ENCODE peak calls at places on chromosome 21, in four cellular contexts. L, P, D and Z are unnamed samples.

GRCh38 chr21:45074818-45075605 is 632 bp downstream of the ADARB1 start:
- DNase-seq in P (no peak), L (no peak), D (no peak), Z (no peak)

GRCh38 chr21:15604424-15604823 is 125.4 kb upstream of the USP25 start:
- DNase-seq in L (no peak), P (no peak), D (peak; percentile 52), Z (peak; percentile 65)

GRCh38 chr21:15023782-15024181 is 41.0 kb downstream of the NRIP1 start:
- DNase-seq in L (no peak), D (no peak), P (no peak), Z (no peak)

GRCh38 chr21:39575778-39576177 is 37.0 kb upstream of the B3GALT5 start:
- DNase-seq in L (no peak), D (no peak), P (no peak), Z (no peak)

GRCh38 chr21:17045214-17045835 is 467.5 kb upstream of the CXADR start:
- DNase-seq in D (peak; percentile 1), L (no peak), P (no peak), Z (no peak)

GRCh38 chr21:45599146-45599581 is 44.4 kb upstream of the PCBP3 start:
- DNase-seq in D (no peak), L (no peak), P (no peak), Z (no peak)

GRCh38 chr21:38819719-38820147 is 14.0 kb downstream of the ETS2 start:
- DNase-seq in D (peak; percentile 60), P (no peak), L (no peak), Z (no peak)

GRCh38 chr21:14319805-14320204 is 63.1 kb downstream of the HSPA13 start:
- DNase-seq in L (no peak), D (no peak), P (no peak), Z (no peak)

GRCh38 chr21:38945536-38946245 is 140.0 kb downstream of the ETS2 start:
- DNase-seq in D (peak; percentile 75), P (no peak), L (no peak), Z (no peak)

GRCh38 chr21:39188521-39189139 is 5.4 kb upstream of the PSMG1 start:
- DNase-seq in L (no peak), D (no peak), P (no peak), Z (no peak)

GRCh38 chr21:45347712-45348477 is 57.1 kb upstream of the COL18A1 start:
- DNase-seq in P (no peak), D (no peak), L (no peak), Z (no peak)

GRCh38 chr21:25903599-25903998 is 168.8 kb downstream of the GABPA start:
- DNase-seq in D (no peak), P (no peak), L (no peak), Z (no peak)

GRCh38 chr21:38525454-38525853 is 27.2 kb upstream of the ERG start:
- DNase-seq in L (no peak), P (no peak), D (no peak), Z (no peak)

GRCh38 chr21:17532292-17532691 is 19.4 kb downstream of the CXADR start:
- DNase-seq in D (no peak), P (no peak), L (no peak), Z (no peak)

GRCh38 chr21:45391743-45392079 is 13.3 kb upstream of the COL18A1 start:
- DNase-seq in P (no peak), D (no peak), L (no peak), Z (no peak)

GRCh38 chr21:17785403-17785788 is 33.8 kb downstream of the C21orf91 start:
- DNase-seq in P (no peak), L (no peak), D (no peak), Z (no peak)

GRCh38 chr21:14737922-14738321 is 191.8 kb upstream of the SAMSN1 start:
- DNase-seq in P (no peak), D (peak; percentile 52), L (no peak), Z (peak; percentile 11)

GRCh38 chr21:39788383-39788782 is 43.4 kb downstream of the IGSF5 start:
- DNase-seq in P (no peak), L (peak; percentile 85), D (peak; percentile 23), Z (peak; percentile 7)

GRCh38 chr21:38506606-38507331 is 8.5 kb upstream of the ERG start:
- DNase-seq in D (no peak), L (no peak), P (no peak), Z (no peak)

GRCh38 chr21:38993561-38993960 is 187.8 kb downstream of the ETS2 start:
- DNase-seq in D (peak; percentile 93), L (peak; percentile 87), P (no peak), Z (peak; percentile 81)

GRCh38 chr21:38725196-38726157 is 80.3 kb upstream of the ETS2 start:
- DNase-seq in D (no peak), L (no peak), P (no peak), Z (no peak)

GRCh38 chr21:41766883-41767605 is at the start of gene RIPK4:
- DNase-seq in D (no peak), P (no peak), L (no peak), Z (no peak)
- H3K4me3 ChIP-seq in D (peak within 1 kb of the TSS; percentile 26), P (peak within 1 kb of the TSS; percentile 60), L (peak within 1 kb of the TSS; percentile 55), Z (peak within 1 kb of the TSS; percentile 46)

GRCh38 chr21:27423906-27424595 is 457.2 kb upstream of the ADAMTS5 start:
- DNase-seq in D (peak; percentile 67), L (no peak), P (no peak), Z (peak; percentile 39)
- H3K4me3 ChIP-seq in D (no peak overlapping the region), L (no peak overlapping the region), P (no peak overlapping the region), Z (no peak overlapping the region)

GRCh38 chr21:34553199-34553952 is 41.4 kb upstream of the KCNE1 start:
- DNase-seq in D (peak; percentile 48), P (no peak), L (no peak), Z (no peak)
- H3K4me3 ChIP-seq in D (peak overlapping the region; percentile 21), P (peak overlapping the region; percentile 14), L (no peak overlapping the region), Z (no peak overlapping the region)

GRCh38 chr21:34864370-34865209 is 184.5 kb downstream of the RUNX1 start:
- DNase-seq in P (no peak), L (no peak), D (no peak), Z (no peak)
- H3K4me3 ChIP-seq in P (no peak overlapping the region), L (no peak overlapping the region), D (no peak overlapping the region), Z (no peak overlapping the region)

DNA sequence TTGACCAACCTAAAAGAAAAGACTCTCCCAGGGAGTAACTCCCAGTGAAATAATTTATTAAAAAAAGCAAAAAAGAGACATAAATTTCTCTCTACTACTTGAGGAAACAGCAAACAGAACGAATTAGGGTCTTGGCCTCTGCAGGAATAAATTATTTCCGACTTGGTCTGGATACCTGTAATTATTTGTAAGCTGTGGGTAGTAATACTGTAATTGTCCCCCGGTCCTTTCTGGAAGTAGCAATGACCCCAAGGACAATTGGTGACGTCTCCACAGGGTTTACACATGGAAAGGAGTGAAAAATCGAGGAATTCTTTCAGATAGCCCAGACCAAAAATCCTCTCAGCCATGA is 3.7 kb upstream of the SIM2 start:
- DNase-seq in D (no peak), P (no peak), L (no peak), Z (no peak)
- H3K4me3 ChIP-seq in D (no peak overlapping the region), P (no peak overlapping the region), L (no peak overlapping the region), Z (no peak overlapping the region)

DNA sequence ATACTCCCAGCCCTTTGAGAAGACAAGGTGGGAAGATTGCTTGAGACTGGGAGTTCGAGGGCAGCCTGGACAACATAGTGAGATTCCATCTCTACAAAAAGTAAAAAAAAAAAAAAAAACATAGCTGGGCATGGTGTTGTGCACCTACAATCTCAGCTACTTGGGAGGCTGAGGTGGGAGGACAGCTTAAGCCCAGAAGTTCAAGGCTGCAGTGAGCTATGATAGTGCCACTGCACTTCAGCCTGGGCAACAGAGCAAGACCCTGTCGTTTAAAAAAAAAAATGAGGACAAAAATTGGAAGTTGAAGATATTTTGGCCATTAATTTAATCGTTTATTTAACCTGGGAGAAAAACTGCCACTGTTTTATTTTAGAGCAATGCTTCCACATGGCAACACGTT is 1.1 kb downstream of the URB1 start:
- DNase-seq in D (no peak), P (no peak), L (no peak), Z (no peak)
- H3K4me3 ChIP-seq in D (peak overlapping the region; percentile 96), P (peak overlapping the region; percentile 82), L (peak overlapping the region; percentile 81), Z (peak overlapping the region; percentile 98)

DNA sequence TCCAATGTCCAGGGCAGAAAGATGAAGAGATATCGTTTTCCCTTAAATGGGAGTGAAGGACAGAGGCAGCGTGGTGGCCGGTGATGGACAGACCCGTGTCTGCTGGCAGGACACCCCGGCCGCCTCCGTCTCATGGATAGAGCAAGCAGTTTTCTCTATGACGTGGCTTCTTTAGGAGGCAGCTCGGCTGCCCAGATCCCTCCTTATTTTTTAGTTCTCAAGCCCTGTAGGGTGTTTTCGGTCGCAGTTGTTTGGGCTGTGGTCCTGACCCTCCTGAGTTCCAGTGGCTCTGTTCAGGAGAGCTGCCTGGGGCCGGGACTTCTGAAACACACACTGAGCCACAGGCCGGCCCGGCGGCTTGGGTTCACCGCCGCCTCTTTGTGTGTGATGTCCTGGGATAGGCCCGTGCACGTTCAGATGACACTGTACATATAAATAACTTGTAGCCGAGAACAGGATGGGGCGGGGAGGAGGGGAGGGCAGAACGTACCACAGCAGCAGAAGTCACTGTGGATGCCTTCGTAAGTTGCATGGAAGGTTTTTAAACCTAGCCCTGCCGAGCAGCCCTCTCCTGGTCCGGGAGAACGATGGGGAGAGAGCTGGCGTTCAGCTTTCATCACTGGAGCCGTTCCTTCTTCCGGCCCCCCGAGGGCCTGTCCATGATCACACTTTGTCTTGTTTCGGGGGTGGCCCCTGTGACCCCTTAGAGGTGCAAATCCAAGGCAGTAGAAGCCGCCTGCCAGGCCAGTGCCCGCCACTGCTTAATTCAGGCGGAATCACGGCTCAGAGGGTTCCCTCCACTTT is 65.2 kb downstream of the SIK1 start:
- DNase-seq in L (peak; percentile 85), D (peak; percentile 82), P (no peak), Z (no peak)
- H3K4me3 ChIP-seq in L (peak overlapping the region; percentile 39), D (peak overlapping the region; percentile 26), P (peak overlapping the region; percentile 18), Z (peak overlapping the region; percentile 21)

GRCh38 chr21:29386803-29387202 is 88.1 kb downstream of the BACH1 start:
- DNase-seq in D (no peak), P (no peak), L (no peak), Z (no peak)

GRCh38 chr21:29382029-29382654 is 83.4 kb downstream of the BACH1 start:
- DNase-seq in L (no peak), P (no peak), D (peak; percentile 54), Z (peak; percentile 13)

GRCh38 chr21:29379517-29380054 is 80.9 kb downstream of the BACH1 start:
- DNase-seq in L (no peak), D (no peak), P (no peak), Z (no peak)

GRCh38 chr21:29387598-29387997 is 88.9 kb downstream of the BACH1 start:
- DNase-seq in P (no peak), L (no peak), D (no peak), Z (no peak)

GRCh38 chr21:29384608-29385359 is 86.1 kb downstream of the BACH1 start:
- DNase-seq in L (no peak), P (no peak), D (no peak), Z (no peak)
- H3K4me3 ChIP-seq in L (no peak overlapping the region), P (no peak overlapping the region), D (no peak overlapping the region), Z (no peak overlapping the region)